ENCODE peak calls at places on chromosome 5, in four cellular contexts. One of them, this sample, is unnamed.

GRCh38 chr5:179129607-179130071 is 69.5 kb downstream of the ZNF354C start:
- DNase-seq in K562: no peak
- DNase-seq in GM12878: no peak
- DNase-seq in HepG2: no peak
- DNase-seq in this sample: no peak

GRCh38 chr5:59460368-59461153 is 433.0 kb downstream of the PDE4D start:
- DNase-seq in GM12878: no peak
- DNase-seq in K562: no peak
- DNase-seq in HepG2: no peak
- DNase-seq in this sample: no peak

GRCh38 chr5:139385061-139385889 is 2.2 kb upstream of the SLC23A1 start:
- DNase-seq in K562: peak; percentile 80
- DNase-seq in GM12878: no peak
- DNase-seq in HepG2: peak; percentile 73
- DNase-seq in this sample: no peak

GRCh38 chr5:6604341-6604740 is 28.5 kb downstream of the NSUN2 start:
- DNase-seq in GM12878: no peak
- DNase-seq in HepG2: no peak
- DNase-seq in K562: no peak
- DNase-seq in this sample: no peak

GRCh38 chr5:109921735-109922395 is 232.1 kb downstream of the MAN2A1 start:
- DNase-seq in K562: no peak
- DNase-seq in GM12878: no peak
- DNase-seq in HepG2: no peak
- DNase-seq in this sample: no peak

GRCh38 chr5:127003798-127004495 is 26.4 kb downstream of the MARCHF3 start:
- DNase-seq in K562: no peak
- DNase-seq in HepG2: no peak
- DNase-seq in GM12878: no peak
- DNase-seq in this sample: no peak

GRCh38 chr5:177022386-177023246 is at the start of gene ZNF346:
- DNase-seq in K562: peak; percentile 96
- DNase-seq in GM12878: peak; percentile 65
- DNase-seq in HepG2: peak; percentile 90
- DNase-seq in this sample: peak; percentile 92

GRCh38 chr5:179839328-179840256 is 18.9 kb downstream of the SQSTM1 start:
- DNase-seq in HepG2: no peak
- DNase-seq in K562: no peak
- DNase-seq in GM12878: no peak
- DNase-seq in this sample: peak; percentile 68

GRCh38 chr5:671459-672328 is 21.5 kb downstream of the TPPP start:
- DNase-seq in K562: peak; percentile 83
- DNase-seq in GM12878: no peak
- DNase-seq in HepG2: peak; percentile 57
- DNase-seq in this sample: peak; percentile 74

GRCh38 chr5:64165500-64166200 is at the start of gene RNF180:
- DNase-seq in K562: no peak
- DNase-seq in HepG2: no peak
- DNase-seq in GM12878: no peak
- DNase-seq in this sample: peak; percentile 21

GRCh38 chr5:124057815-124058231 is 545.8 kb downstream of the CSNK1G3 start:
- DNase-seq in K562: no peak
- DNase-seq in HepG2: no peak
- DNase-seq in GM12878: no peak
- DNase-seq in this sample: no peak

GRCh38 chr5:29161897-29162296 is 2031.6 kb upstream of the CDH6 start:
- DNase-seq in K562: no peak
- DNase-seq in HepG2: no peak
- DNase-seq in GM12878: no peak
- DNase-seq in this sample: no peak

GRCh38 chr5:96081276-96081858 is 119.7 kb upstream of the ELL2 start:
- DNase-seq in K562: peak; percentile 15
- DNase-seq in GM12878: no peak
- DNase-seq in HepG2: no peak
- DNase-seq in this sample: no peak

GRCh38 chr5:173498286-173498685 is 118.2 kb downstream of the BOD1 start:
- DNase-seq in K562: no peak
- DNase-seq in GM12878: no peak
- DNase-seq in HepG2: no peak
- DNase-seq in this sample: no peak

GRCh38 chr5:120852222-120852860 is 388.2 kb downstream of the PRR16 start:
- DNase-seq in HepG2: no peak
- DNase-seq in GM12878: no peak
- DNase-seq in K562: no peak
- DNase-seq in this sample: no peak

GRCh38 chr5:178404987-178405386 is 172.4 kb upstream of the PHYKPL start:
- DNase-seq in GM12878: no peak
- DNase-seq in HepG2: no peak
- DNase-seq in K562: no peak
- DNase-seq in this sample: no peak

GRCh38 chr5:145598184-145598583 is 237.0 kb downstream of the PRELID2 start:
- DNase-seq in HepG2: no peak
- DNase-seq in GM12878: no peak
- DNase-seq in K562: no peak
- DNase-seq in this sample: no peak

GRCh38 chr5:174176511-174176910 is 131.0 kb downstream of the NSG2 start:
- DNase-seq in GM12878: no peak
- DNase-seq in HepG2: no peak
- DNase-seq in K562: no peak
- DNase-seq in this sample: no peak

GRCh38 chr5:167814828-167815227 is 476.6 kb upstream of the WWC1 start:
- DNase-seq in K562: no peak
- DNase-seq in HepG2: no peak
- DNase-seq in GM12878: no peak
- DNase-seq in this sample: no peak

GRCh38 chr5:157998021-157998504 is 139.1 kb upstream of the CLINT1 start:
- DNase-seq in HepG2: no peak
- DNase-seq in K562: no peak
- DNase-seq in GM12878: no peak
- DNase-seq in this sample: no peak

GRCh38 chr5:173689713-173690360 is 73.4 kb upstream of the BOD1 start:
- DNase-seq in K562: no peak
- DNase-seq in GM12878: no peak
- DNase-seq in HepG2: peak; percentile 23
- DNase-seq in this sample: peak; percentile 48

GRCh38 chr5:72531496-72532190 is 24.4 kb upstream of the ZNF366 start:
- DNase-seq in HepG2: no peak
- DNase-seq in K562: no peak
- DNase-seq in GM12878: no peak
- DNase-seq in this sample: no peak

GRCh38 chr5:175517824-175518450 is 39.6 kb downstream of the SFXN1 start:
- DNase-seq in GM12878: no peak
- DNase-seq in HepG2: no peak
- DNase-seq in K562: peak; percentile 80
- DNase-seq in this sample: no peak

GRCh38 chr5:54540286-54540685 is 22.7 kb downstream of the SNX18 start:
- DNase-seq in GM12878: no peak
- DNase-seq in K562: no peak
- DNase-seq in HepG2: no peak
- DNase-seq in this sample: no peak

GRCh38 chr5:132389453-132390286 is 20.2 kb downstream of the SLC22A5 start:
- DNase-seq in GM12878: no peak
- DNase-seq in K562: no peak
- DNase-seq in HepG2: no peak
- DNase-seq in this sample: peak; percentile 93

GRCh38 chr5:121138495-121138907 is 674.4 kb downstream of the PRR16 start:
- DNase-seq in HepG2: no peak
- DNase-seq in K562: no peak
- DNase-seq in GM12878: no peak
- DNase-seq in this sample: no peak

GRCh38 chr5:147398860-147399259 is 111.0 kb downstream of the DPYSL3 start:
- DNase-seq in GM12878: no peak
- DNase-seq in K562: no peak
- DNase-seq in HepG2: no peak
- DNase-seq in this sample: no peak

GRCh38 chr5:112109331-112109993 is 309.6 kb downstream of the EPB41L4A start:
- DNase-seq in K562: no peak
- DNase-seq in GM12878: no peak
- DNase-seq in HepG2: no peak
- DNase-seq in this sample: peak; percentile 9

GRCh38 chr5:15719784-15720183 is 219.8 kb downstream of the FBXL7 start:
- DNase-seq in K562: no peak
- DNase-seq in HepG2: no peak
- DNase-seq in GM12878: no peak
- DNase-seq in this sample: no peak

GRCh38 chr5:33964132-33964531 is 20.4 kb downstream of the SLC45A2 start:
- DNase-seq in GM12878: no peak
- DNase-seq in HepG2: no peak
- DNase-seq in K562: no peak
- DNase-seq in this sample: no peak

GRCh38 chr5:33969572-33970452 is 14.7 kb downstream of the SLC45A2 start:
- DNase-seq in GM12878: peak; percentile 27
- DNase-seq in K562: peak; percentile 43
- DNase-seq in HepG2: peak; percentile 13
- DNase-seq in this sample: peak; percentile 44

GRCh38 chr5:33973271-33973670 is 11.2 kb downstream of the SLC45A2 start:
- DNase-seq in K562: no peak
- DNase-seq in HepG2: no peak
- DNase-seq in GM12878: no peak
- DNase-seq in this sample: no peak

DNA sequence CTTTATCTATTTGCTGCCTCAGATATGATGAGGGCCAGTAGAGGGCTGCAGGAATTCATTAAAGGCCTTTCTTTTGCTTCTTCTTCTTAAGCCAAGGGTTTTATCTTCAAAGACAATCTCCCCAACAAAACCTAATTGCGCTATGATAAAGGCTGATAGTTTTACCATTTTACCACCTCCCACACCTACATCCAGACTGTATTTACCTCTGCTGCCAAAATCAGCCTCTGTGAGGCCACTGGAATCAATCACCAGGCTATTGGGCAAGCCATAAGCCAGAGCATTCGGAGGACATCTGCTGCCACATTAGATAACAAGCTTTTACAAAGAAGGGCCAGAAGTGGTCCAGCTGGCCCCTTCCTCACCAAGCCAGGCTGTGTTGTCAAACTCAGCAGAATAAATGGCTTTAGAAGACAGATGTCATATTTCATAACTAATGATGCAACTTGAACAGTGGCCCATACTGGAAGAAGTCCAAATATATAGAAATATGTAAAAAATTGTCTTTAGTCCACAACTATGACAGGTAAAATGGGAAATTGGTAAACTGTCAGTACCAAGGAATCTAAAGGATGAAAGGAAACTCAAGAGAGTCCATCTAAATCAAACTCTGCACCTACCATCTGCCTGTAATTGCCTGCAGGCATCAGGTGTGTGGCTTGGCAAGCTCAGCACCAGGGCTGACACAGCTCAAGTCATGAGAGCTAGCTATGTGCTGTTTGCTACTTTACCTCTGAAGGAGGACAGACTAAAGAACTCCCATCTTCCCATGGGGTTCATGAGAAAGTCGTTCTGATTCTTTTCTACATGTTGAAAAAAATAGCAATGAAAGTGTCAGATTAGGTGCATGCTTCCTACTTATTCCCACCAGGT is 16.1 kb downstream of the SLC45A2 start:
- DNase-seq in K562: no peak
- DNase-seq in HepG2: no peak
- DNase-seq in GM12878: no peak
- DNase-seq in this sample: no peak
- TF ChIP-seq JUNB in K562: no peak
- TF ChIP-seq JUNB in HepG2: no peak
- TF ChIP-seq JUNB in GM12878: no peak
- TF ChIP-seq JUNB in this sample: no peak

DNA sequence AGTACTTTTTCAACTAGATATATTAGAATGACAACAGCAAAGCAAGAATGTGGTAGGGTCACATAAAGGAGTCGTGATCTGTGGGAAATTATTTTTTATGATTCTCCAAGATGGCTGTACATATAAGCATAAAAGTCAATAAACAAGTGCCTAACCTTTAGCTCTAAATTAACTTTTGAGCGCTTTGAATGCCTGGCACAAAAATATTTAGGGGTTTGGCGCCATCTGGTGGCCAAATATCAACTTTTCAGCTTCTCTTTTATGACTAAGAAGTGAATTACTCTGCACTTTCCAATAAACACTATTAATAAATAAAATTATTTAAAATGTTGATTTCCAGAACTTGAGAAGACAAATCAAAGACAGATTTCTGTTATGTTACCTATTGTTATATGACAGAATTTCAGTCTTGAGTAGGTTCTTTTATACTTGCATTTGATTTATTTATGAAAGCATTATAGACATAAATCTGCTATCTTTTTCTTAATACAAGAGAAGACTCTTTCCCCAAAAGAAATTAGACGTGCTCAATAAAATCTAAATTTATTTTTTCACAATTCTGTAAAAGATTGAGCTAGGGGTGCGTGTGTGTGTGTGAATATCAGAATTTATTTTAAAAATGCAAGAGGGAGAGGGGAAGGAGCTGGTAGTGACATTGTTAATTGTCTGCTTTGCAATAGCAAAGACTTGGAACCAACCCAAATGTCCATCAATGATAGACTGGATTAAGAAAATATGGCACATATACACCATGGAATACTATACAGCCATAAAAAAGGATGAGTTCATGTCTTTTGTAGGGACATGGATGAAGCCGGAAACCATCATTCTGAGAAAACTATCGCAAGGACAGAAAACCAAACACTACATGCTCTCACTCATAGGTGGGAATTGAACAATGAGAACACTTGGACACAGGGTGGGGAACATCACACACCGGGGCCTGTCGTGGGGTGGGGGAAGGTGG is 36.7 kb upstream of the ARRDC3 start:
- DNase-seq in GM12878: no peak
- DNase-seq in K562: peak; percentile 19
- DNase-seq in HepG2: peak; percentile 32
- DNase-seq in this sample: peak; percentile 76
- TF ChIP-seq JUNB in GM12878: no peak
- TF ChIP-seq JUNB in K562: no peak
- TF ChIP-seq JUNB in HepG2: no peak
- TF ChIP-seq JUNB in this sample: no peak

DNA sequence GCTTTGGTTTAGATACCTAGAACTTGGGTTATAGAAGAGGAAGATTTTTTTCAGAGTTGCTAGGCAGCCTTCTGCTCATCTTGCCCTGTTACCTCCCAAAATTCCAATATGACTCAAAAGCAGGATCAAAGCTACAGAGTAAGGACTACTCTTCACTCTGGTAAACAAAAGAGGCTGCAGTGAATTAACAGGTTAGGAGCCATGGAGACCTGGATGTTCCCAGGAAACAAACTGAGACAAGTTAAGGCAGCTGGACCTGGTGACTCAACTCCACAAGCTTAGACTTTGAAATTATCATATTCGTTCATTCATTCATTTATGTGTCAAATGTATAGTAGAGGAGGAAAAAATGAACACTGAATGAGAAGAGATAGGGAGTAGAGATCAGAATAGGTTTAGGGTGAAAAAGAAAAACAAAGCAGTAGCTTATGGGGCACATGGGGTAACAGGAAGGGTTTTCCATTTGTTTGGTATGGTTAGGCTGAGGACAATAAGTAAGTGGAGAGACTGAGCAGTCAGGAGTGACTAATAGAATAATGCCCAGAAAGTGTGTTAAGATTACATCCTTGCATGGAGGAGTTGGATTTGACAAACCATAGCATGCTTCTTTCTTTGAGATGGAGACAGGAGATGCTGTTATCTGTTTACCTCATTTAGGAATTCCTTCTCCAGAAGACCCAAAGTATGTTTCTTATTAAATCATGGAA is 464.0 kb upstream of the ZNF608 start:
- DNase-seq in GM12878: no peak
- DNase-seq in K562: no peak
- DNase-seq in HepG2: no peak
- DNase-seq in this sample: no peak
- TF ChIP-seq JUNB in GM12878: no peak
- TF ChIP-seq JUNB in K562: no peak
- TF ChIP-seq JUNB in HepG2: no peak
- TF ChIP-seq JUNB in this sample: no peak

GRCh38 chr5:78638423-78638822 is 10.1 kb downstream of the LHFPL2 start:
- DNase-seq in HepG2: peak; percentile 56
- DNase-seq in GM12878: no peak
- DNase-seq in K562: no peak
- DNase-seq in this sample: peak; percentile 84
- TF ChIP-seq JUNB in HepG2: no peak
- TF ChIP-seq JUNB in GM12878: no peak
- TF ChIP-seq JUNB in K562: no peak
- TF ChIP-seq JUNB in this sample: peak; percentile 55

This sample was measured in A549.